ENCODE peak calls at places on chromosome 21, in four cellular contexts. One of them, this sample, is unnamed.

GRCh38 chr21:27649323-27649722 is 682.4 kb upstream of the ADAMTS5 start:
- DNase-seq in GM12878: no peak
- DNase-seq in IMR-90: peak
- DNase-seq in K562: no peak
- DNase-seq in this sample: no peak

GRCh38 chr21:28828981-28829380 is 163.7 kb downstream of the LTN1 start:
- DNase-seq in K562: no peak
- DNase-seq in GM12878: no peak
- DNase-seq in IMR-90: no peak
- DNase-seq in this sample: no peak

GRCh38 chr21:45254557-45254930 is 33.2 kb downstream of the POFUT2 start:
- DNase-seq in GM12878: no peak
- DNase-seq in K562: no peak
- DNase-seq in IMR-90: no peak
- DNase-seq in this sample: no peak

GRCh38 chr21:14076143-14076806 is 134.5 kb downstream of the LIPI start:
- DNase-seq in IMR-90: no peak
- DNase-seq in GM12878: no peak
- DNase-seq in K562: no peak
- DNase-seq in this sample: no peak

GRCh38 chr21:44450999-44451398 is 4.3 kb upstream of the LRRC3 start:
- DNase-seq in GM12878: no peak
- DNase-seq in IMR-90: no peak
- DNase-seq in K562: no peak
- DNase-seq in this sample: no peak

GRCh38 chr21:26966978-26967913 is at the start of gene ADAMTS5:
- DNase-seq in K562: no peak
- DNase-seq in GM12878: no peak
- DNase-seq in IMR-90: peak
- DNase-seq in this sample: no peak

GRCh38 chr21:40936771-40937261 is 89.9 kb upstream of the DSCAM start:
- DNase-seq in K562: no peak
- DNase-seq in IMR-90: no peak
- DNase-seq in GM12878: no peak
- DNase-seq in this sample: no peak

GRCh38 chr21:35796834-35797233 is 263.5 kb downstream of the SETD4 start:
- DNase-seq in IMR-90: peak
- DNase-seq in K562: no peak
- DNase-seq in GM12878: no peak
- DNase-seq in this sample: no peak

GRCh38 chr21:32279377-32279680 is 480 bp upstream of the MIS18A start:
- DNase-seq in K562: no peak
- DNase-seq in IMR-90: no peak
- DNase-seq in GM12878: no peak
- DNase-seq in this sample: no peak

GRCh38 chr21:17976139-17976538 is 157.0 kb upstream of the C21orf91 start:
- DNase-seq in GM12878: no peak
- DNase-seq in IMR-90: no peak
- DNase-seq in K562: no peak
- DNase-seq in this sample: no peak

GRCh38 chr21:17925900-17926299 is 106.7 kb upstream of the C21orf91 start:
- DNase-seq in K562: peak
- DNase-seq in GM12878: no peak
- DNase-seq in IMR-90: peak
- DNase-seq in this sample: no peak

GRCh38 chr21:26736449-26736848 is 108.8 kb downstream of the ADAMTS1 start:
- DNase-seq in K562: no peak
- DNase-seq in IMR-90: no peak
- DNase-seq in GM12878: no peak
- DNase-seq in this sample: no peak

GRCh38 chr21:20257052-20257451 is 741.2 kb upstream of the NCAM2 start:
- DNase-seq in K562: peak
- DNase-seq in GM12878: no peak
- DNase-seq in IMR-90: no peak
- DNase-seq in this sample: no peak

GRCh38 chr21:37749132-37749531 is 167.1 kb downstream of the KCNJ6 start:
- DNase-seq in K562: no peak
- DNase-seq in GM12878: no peak
- DNase-seq in IMR-90: no peak
- DNase-seq in this sample: no peak

GRCh38 chr21:37748351-37748750 is 167.9 kb downstream of the KCNJ6 start:
- DNase-seq in K562: no peak
- DNase-seq in IMR-90: no peak
- DNase-seq in GM12878: no peak
- DNase-seq in this sample: no peak

GRCh38 chr21:37742532-37742931 is 173.7 kb downstream of the KCNJ6 start:
- DNase-seq in IMR-90: peak
- DNase-seq in K562: no peak
- DNase-seq in GM12878: no peak
- DNase-seq in this sample: no peak

GRCh38 chr21:37751268-37751975 is 164.8 kb downstream of the KCNJ6 start:
- DNase-seq in GM12878: no peak
- DNase-seq in IMR-90: peak
- DNase-seq in K562: no peak
- DNase-seq in this sample: no peak

DNA sequence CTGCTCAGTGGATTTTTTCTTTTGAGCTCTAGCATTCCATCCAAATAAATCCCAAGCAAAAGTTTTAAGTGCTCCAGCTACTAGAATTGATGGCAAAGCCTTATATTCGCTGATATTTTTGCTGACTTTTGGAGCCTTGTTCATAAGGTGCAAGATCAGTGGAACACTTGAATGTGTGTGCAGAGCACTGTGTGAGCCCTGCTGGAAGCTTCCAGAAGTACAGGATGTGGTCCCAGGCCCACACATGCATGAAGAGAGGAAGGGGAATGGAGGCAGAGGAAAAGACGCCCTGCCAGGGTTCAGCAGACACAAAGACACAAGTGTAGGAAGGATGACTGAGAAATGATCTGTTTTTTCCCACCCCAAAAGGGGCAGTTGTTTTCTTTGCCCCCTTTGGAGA is 169.4 kb downstream of the KCNJ6 start:
- DNase-seq in IMR-90: no peak
- DNase-seq in K562: peak
- DNase-seq in GM12878: no peak
- DNase-seq in this sample: no peak
- H2AFZ ChIP-seq in IMR-90: no peak
- H2AFZ ChIP-seq in K562: no peak
- H2AFZ ChIP-seq in GM12878: no peak
- H2AFZ ChIP-seq in this sample: no peak

GRCh38 chr21:33578959-33579542 is 9.4 kb downstream of the DONSON start:
- DNase-seq in K562: no peak
- DNase-seq in GM12878: no peak
- DNase-seq in IMR-90: peak
- DNase-seq in this sample: no peak
- TF ChIP-seq CHD1 in K562: no peak
- TF ChIP-seq CHD1 in GM12878: no peak
- TF ChIP-seq CHD1 in IMR-90: no peak
- TF ChIP-seq CHD1 in this sample: no peak

DNA sequence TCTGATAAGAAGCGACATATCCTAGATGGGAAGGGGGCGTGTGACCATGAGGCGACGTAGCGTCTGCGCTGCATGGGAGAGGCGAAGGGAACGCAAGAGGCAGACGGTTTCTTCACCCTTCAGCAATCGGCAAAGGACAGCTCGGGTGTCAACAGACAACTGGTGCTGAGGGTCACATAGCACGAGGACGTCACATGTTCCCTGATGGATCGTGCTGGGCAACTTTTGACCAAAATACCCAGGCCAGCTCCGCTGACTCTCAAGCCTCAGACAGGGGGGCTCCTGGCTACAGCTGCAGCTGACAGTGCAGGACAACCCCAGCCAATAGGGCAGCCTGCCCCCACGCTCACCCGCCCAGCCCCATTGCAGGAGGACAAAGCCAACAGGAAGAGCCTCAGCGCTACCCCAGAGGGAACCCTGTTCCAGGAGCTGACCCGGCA is 15.8 kb upstream of the PDE9A start:
- DNase-seq in K562: no peak
- DNase-seq in IMR-90: no peak
- DNase-seq in GM12878: no peak
- DNase-seq in this sample: no peak
- H2AFZ ChIP-seq in K562: no peak
- H2AFZ ChIP-seq in IMR-90: no peak
- H2AFZ ChIP-seq in GM12878: no peak
- H2AFZ ChIP-seq in this sample: no peak

GRCh38 chr21:38319781-38320180 is 63.0 kb downstream of the KCNJ15 start:
- DNase-seq in IMR-90: peak
- DNase-seq in K562: no peak
- DNase-seq in GM12878: no peak
- DNase-seq in this sample: no peak
- TF ChIP-seq CHD1 in IMR-90: no peak
- TF ChIP-seq CHD1 in K562: no peak
- TF ChIP-seq CHD1 in GM12878: no peak
- TF ChIP-seq CHD1 in this sample: no peak

DNA sequence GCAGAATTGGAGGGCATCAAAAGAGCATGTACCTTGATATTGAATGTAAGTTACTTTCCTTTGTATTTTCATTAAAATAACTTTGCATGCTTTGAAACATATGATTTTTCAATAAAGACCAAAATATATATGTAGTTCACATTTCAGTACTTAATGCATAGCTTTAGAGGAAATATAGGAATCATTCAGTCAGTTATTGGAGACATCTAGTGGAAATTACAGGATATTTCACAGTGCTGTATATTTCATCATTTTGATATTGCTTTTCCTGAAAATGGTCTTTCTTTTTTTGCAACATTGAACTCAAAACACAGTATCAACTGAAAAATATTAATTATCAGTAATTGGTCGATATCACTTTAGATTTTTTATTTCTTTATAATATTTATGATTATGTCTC is 375.8 kb downstream of the NCAM2 start:
- DNase-seq in GM12878: no peak
- DNase-seq in IMR-90: no peak
- DNase-seq in K562: no peak
- DNase-seq in this sample: no peak
- H2AFZ ChIP-seq in GM12878: no peak
- H2AFZ ChIP-seq in IMR-90: no peak
- H2AFZ ChIP-seq in K562: no peak
- H2AFZ ChIP-seq in this sample: no peak

GRCh38 chr21:43025636-43026180 is 49.9 kb downstream of the CBS start:
- DNase-seq in IMR-90: peak
- DNase-seq in GM12878: no peak
- DNase-seq in K562: no peak
- DNase-seq in this sample: no peak
- TF ChIP-seq CHD1 in IMR-90: no peak
- TF ChIP-seq CHD1 in GM12878: no peak
- TF ChIP-seq CHD1 in K562: no peak
- TF ChIP-seq CHD1 in this sample: no peak

DNA sequence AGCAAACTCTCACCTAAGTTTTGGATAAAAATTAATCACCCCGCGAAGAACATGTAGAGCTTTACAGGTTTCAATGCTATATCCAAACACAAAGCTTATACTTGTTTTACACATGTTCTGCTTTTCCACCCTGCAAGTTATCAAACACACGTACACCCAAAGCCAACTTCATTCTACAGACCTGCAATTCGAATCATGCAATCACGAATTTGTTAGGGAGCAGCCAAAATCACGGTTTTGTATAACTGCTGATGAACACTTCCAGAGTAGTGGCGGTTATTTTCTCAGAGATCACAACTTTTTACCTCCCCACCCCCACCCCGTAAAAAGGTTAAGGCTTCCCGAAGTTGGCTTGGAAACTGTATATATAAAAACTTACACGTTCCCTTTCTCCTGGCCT is 1.4 kb downstream of the HMGN1 start:
- DNase-seq in GM12878: no peak
- DNase-seq in K562: peak
- DNase-seq in IMR-90: no peak
- DNase-seq in this sample: no peak
- H2AFZ ChIP-seq in GM12878: no peak
- H2AFZ ChIP-seq in K562: no peak
- H2AFZ ChIP-seq in IMR-90: no peak
- H2AFZ ChIP-seq in this sample: no peak

This sample was measured in H1.